ENCODE peak calls at places on chromosomes 4 and X, in six cellular contexts. X is activated naive CD4-positive, alpha-beta T cell treated with anti-CD3 and anti-CD28 coated beads for 36 hours; E is KBM-7; L is T-helper 2 cell; T is kidney tubule cell; K is stimulated activated CD8-positive, alpha-beta memory T cell treated with anti-CD3 and anti-CD28 coated beads, Interleukin-15, amount 100 ng/mL, for 24 hours. O is an unnamed sample.

GRCh38 chr4:186104895-186105720 is 604 bp downstream of the FAM149A start:
- DNase-seq in X (no peak), E (no peak), L (no peak), T (peak), K (no peak), O (no peak)

GRCh38 chr4:38166082-38166481 is 205.9 kb downstream of the PTTG2 start:
- DNase-seq in X (peak), E (peak), L (no peak), T (no peak), K (no peak), O (no peak)

GRCh38 chr4:113407409-113407808 is 354.1 kb downstream of the CAMK2D start:
- DNase-seq in X (no peak), E (no peak), L (no peak), T (no peak), K (no peak), O (no peak)

GRCh38 chr4:38313999-38314561 is 349.9 kb upstream of the KLF3 start:
- DNase-seq in X (no peak), E (no peak), L (no peak), T (peak), K (no peak), O (no peak)

GRCh38 chr4:7371122-7371941 is 63.4 kb downstream of the PSAPL1 start:
- DNase-seq in X (no peak), E (no peak), L (no peak), T (no peak), K (no peak), O (no peak)

GRCh38 chr4:176872461-176872860 is 79.7 kb upstream of the VEGFC start:
- DNase-seq in X (no peak), E (no peak), L (no peak), T (peak), K (no peak), O (no peak)

GRCh38 chr4:4865705-4866123 is 6.2 kb downstream of the MSX1 start:
- DNase-seq in X (no peak), E (no peak), L (no peak), T (no peak), K (no peak), O (no peak)

GRCh38 chr4:119035941-119036737 is 99.5 kb upstream of the MYOZ2 start:
- DNase-seq in X (no peak), E (no peak), L (no peak), T (peak), K (no peak), O (no peak)

GRCh38 chr4:24583451-24584174 is 741 bp downstream of the DHX15 start:
- DNase-seq in X (peak), E (peak), L (peak), T (peak), K (peak), O (peak)

GRCh38 chr4:7367894-7368293 is 66.8 kb downstream of the PSAPL1 start:
- DNase-seq in X (no peak), E (no peak), L (no peak), T (no peak), K (no peak), O (no peak)

GRCh38 chr4:101527186-101527585 is 179.9 kb upstream of the PPP3CA start:
- DNase-seq in X (peak), E (no peak), L (peak), T (peak), K (peak), O (no peak)

GRCh38 chrX:13398073-13398823 is 78.4 kb upstream of the ATXN3L start:
- DNase-seq in X (peak), E (no peak), L (no peak), T (peak), K (no peak), O (peak)

GRCh38 chr4:76545161-76545884 is 110.3 kb downstream of the SHROOM3 start:
- DNase-seq in X (no peak), E (peak), L (no peak), T (peak), K (no peak), O (no peak)

GRCh38 chr4:89119836-89120235 is 8.5 kb downstream of the TIGD2 start:
- DNase-seq in X (no peak), E (no peak), L (no peak), T (peak), K (no peak), O (no peak)